ENCODE peak calls at places on chromosome 10, in six cellular contexts. B, H, P, J, N and G are unnamed samples.

GRCh38 chr10:49601857-49602256 is 8.3 kb upstream of the SLC18A3 start:
- DNase-seq in H (no peak), P (peak), J (no peak), B (peak), N (no peak), G (no peak)

GRCh38 chr10:43250925-43251663 is 15.8 kb downstream of the RASGEF1A start:
- DNase-seq in N (no peak), B (no peak), P (no peak), J (no peak), H (no peak), G (no peak)

GRCh38 chr10:122435212-122435827 is 19.1 kb upstream of the ARMS2 start:
- DNase-seq in B (peak), N (no peak), J (no peak), H (no peak), P (peak), G (no peak)

GRCh38 chr10:100858742-100859141 is 54.0 kb upstream of the SLF2 start:
- DNase-seq in N (no peak), B (no peak), H (no peak), J (no peak), P (no peak), G (no peak)

GRCh38 chr10:132558516-132559413 is 21.2 kb downstream of the INPP5A start:
- DNase-seq in H (no peak), P (no peak), B (no peak), N (no peak), J (no peak), G (no peak)

GRCh38 chr10:80333985-80334384 is 22.6 kb downstream of the DYDC1 start:
- DNase-seq in J (no peak), N (no peak), P (no peak), B (no peak), H (no peak), G (no peak)

GRCh38 chr10:91127341-91128082 is 93.0 kb upstream of the PCGF5 start:
- DNase-seq in N (no peak), J (no peak), P (peak), B (peak), H (no peak), G (no peak)

GRCh38 chr10:131972474-131973071 is 9.2 kb downstream of the BNIP3 start:
- DNase-seq in H (no peak), P (no peak), B (no peak), N (no peak), J (peak), G (no peak)

GRCh38 chr10:128297709-128298457 is 171.7 kb upstream of the MKI67 start:
- DNase-seq in H (no peak), P (no peak), N (no peak), J (no peak), B (no peak), G (no peak)

GRCh38 chr10:96850825-96851224 is 18.7 kb downstream of the LCOR start:
- DNase-seq in J (no peak), B (peak), H (no peak), N (no peak), P (peak), G (no peak)

GRCh38 chr10:113788604-113789083 is 37.2 kb downstream of the PLEKHS1 start:
- DNase-seq in J (no peak), H (peak), P (peak), N (no peak), B (peak), G (no peak)

GRCh38 chr10:75617485-75618155 is 186.2 kb downstream of the LRMDA start:
- DNase-seq in P (no peak), H (no peak), N (no peak), B (no peak), J (no peak), G (no peak)

GRCh38 chr10:11838298-11838852 is 15.2 kb downstream of the PROSER2 start:
- DNase-seq in J (no peak), H (no peak), B (no peak), N (no peak), P (no peak), G (no peak)

GRCh38 chr10:317219-317868 is 182.1 kb downstream of the ZMYND11 start:
- DNase-seq in H (no peak), P (no peak), N (no peak), B (no peak), J (no peak), G (peak)

GRCh38 chr10:68135922-68136718 is 26.8 kb downstream of the MYPN start:
- DNase-seq in H (peak), P (peak), J (no peak), N (no peak), B (peak), G (no peak)

GRCh38 chr10:50294582-50294981 is 43.3 kb upstream of the ASAH2 start:
- DNase-seq in B (no peak), J (no peak), N (no peak), H (no peak), P (no peak), G (no peak)

GRCh38 chr10:78953124-78954008 is 115.4 kb upstream of the ZMIZ1 start:
- DNase-seq in P (peak), N (no peak), B (peak), J (no peak), H (no peak), G (no peak)

GRCh38 chr10:59648711-59649201 is 60.9 kb downstream of the SLC16A9 start:
- DNase-seq in J (no peak), B (no peak), P (no peak), N (no peak), H (no peak), G (no peak)

GRCh38 chr10:126905776-126906703 is 812 bp downstream of the DOCK1 start:
- DNase-seq in B (peak), P (peak), N (no peak), J (no peak), H (no peak), G (no peak)

GRCh38 chr10:13834581-13835286 is 248.0 kb downstream of the PRPF18 start:
- DNase-seq in J (no peak), P (no peak), H (no peak), N (no peak), B (peak), G (no peak)

GRCh38 chr10:26408858-26409494 is 29.2 kb upstream of the APBB1IP start:
- DNase-seq in P (no peak), B (no peak), H (no peak), N (no peak), J (no peak), G (no peak)

GRCh38 chr10:8224591-8224990 is 170.1 kb downstream of the GATA3 start:
- DNase-seq in B (no peak), J (no peak), N (no peak), H (no peak), P (no peak), G (no peak)

GRCh38 chr10:127091354-127091753 is 105.0 kb downstream of the INSYN2A start:
- DNase-seq in H (no peak), B (no peak), J (no peak), N (no peak), P (no peak), G (no peak)

GRCh38 chr10:93336110-93336509 is 146.0 kb downstream of the MYOF start:
- DNase-seq in H (no peak), J (no peak), B (no peak), P (no peak), N (no peak), G (no peak)

GRCh38 chr10:103695584-103696005 is 159.8 kb downstream of the SH3PXD2A start:
- DNase-seq in P (no peak), B (no peak), H (no peak), N (no peak), J (no peak), G (no peak)

GRCh38 chr10:133324198-133324792 is 12.4 kb downstream of the CALY start:
- DNase-seq in H (no peak), J (peak), P (peak), N (peak), B (peak), G (no peak)

GRCh38 chr10:26485150-26485941 is 47.2 kb downstream of the APBB1IP start:
- DNase-seq in H (no peak), P (peak), N (no peak), B (peak), J (no peak), G (no peak)

GRCh38 chr10:83089335-83089734 is 1050.0 kb upstream of the GHITM start:
- DNase-seq in H (no peak), B (peak), J (no peak), P (no peak), N (no peak), G (no peak)